ENCODE peak calls at places on chromosomes 6 and 20, in eight cellular contexts. U, D, N, W, A, R, F and P are unnamed samples.

GRCh38 chr6:42131531-42131930 is 10.9 kb downstream of the C6orf132 start:
- DNase-seq in R (no peak), A (no peak), N (no peak), F (no peak), U (no peak), W (no peak), D (no peak), P (peak)

GRCh38 chr6:98941319-98941718 is 6.4 kb downstream of the FBXL4 start:
- DNase-seq in U (no peak), R (no peak), W (no peak), D (no peak), A (no peak), N (no peak), F (no peak), P (no peak)

GRCh38 chr6:26216886-26217713 is 129.9 kb downstream of the HFE start:
- DNase-seq in F (peak), R (peak), U (no peak), N (no peak), D (no peak), A (peak), W (no peak), P (peak)

GRCh38 chr6:33375143-33375649 is 16.4 kb upstream of the KIFC1 start:
- DNase-seq in F (no peak), R (no peak), D (no peak), N (no peak), U (no peak), W (peak), A (no peak), P (peak)

GRCh38 chr6:136412410-136412809 is 122.8 kb upstream of the BCLAF1 start:
- DNase-seq in R (no peak), N (no peak), D (no peak), F (no peak), U (no peak), W (no peak), A (no peak), P (no peak)

GRCh38 chr6:45746046-45746445 is 269.6 kb downstream of the CLIC5 start:
- DNase-seq in D (no peak), R (no peak), A (no peak), W (no peak), U (no peak), F (no peak), N (no peak), P (no peak)

GRCh38 chr20:51767867-51768758 is at the start of gene ATP9A:
- DNase-seq in F (peak), U (no peak), R (no peak), A (no peak), W (peak), N (no peak), D (no peak), P (no peak)

GRCh38 chr6:167153523-167153959 is 4.2 kb downstream of the GPR31 start:
- DNase-seq in U (no peak), A (no peak), N (peak), F (no peak), D (no peak), R (peak), W (no peak), P (peak)

GRCh38 chr6:136791296-136792065 is 796 bp downstream of the MAP3K5 start:
- DNase-seq in W (peak), D (peak), F (no peak), A (peak), U (no peak), N (peak), R (no peak), P (peak)

GRCh38 chr6:2976571-2977085 is 5.3 kb upstream of the SERPINB6 start:
- DNase-seq in N (no peak), D (peak), R (no peak), F (no peak), U (no peak), A (no peak), W (no peak), P (peak)

GRCh38 chr6:130993292-130993765 is 69.7 kb downstream of the EPB41L2 start:
- DNase-seq in W (no peak), R (no peak), U (no peak), D (no peak), F (no peak), N (no peak), A (peak), P (peak)

GRCh38 chr6:30258204-30258603 is 45.0 kb upstream of the TRIM26 start:
- DNase-seq in W (no peak), N (no peak), U (no peak), R (no peak), D (no peak), A (no peak), F (no peak), P (no peak)

GRCh38 chr6:130794010-130794675 is 33.1 kb upstream of the SMLR1 start:
- DNase-seq in A (no peak), U (no peak), D (no peak), R (no peak), W (no peak), N (no peak), F (no peak), P (no peak)

GRCh38 chr6:78867020-78867369 is 356 bp upstream of the IRAK1BP1 start:
- DNase-seq in A (no peak), R (no peak), D (peak), N (no peak), U (no peak), F (no peak), W (no peak), P (no peak)

GRCh38 chr20:36873498-36874189 is 2.3 kb upstream of the TLDC2 start:
- DNase-seq in W (no peak), D (no peak), A (no peak), N (no peak), F (no peak), R (no peak), U (no peak), P (no peak)

GRCh38 chr6:135299256-135299655 is 118.1 kb downstream of the MYB start:
- DNase-seq in W (no peak), U (no peak), D (no peak), F (no peak), R (no peak), A (peak), N (no peak), P (no peak)

GRCh38 chr20:62387993-62388635 is 1.2 kb downstream of the RPS21 start:
- DNase-seq in U (no peak), W (no peak), F (no peak), N (no peak), R (no peak), D (no peak), A (peak), P (no peak)

GRCh38 chr6:33073431-33073871 is at the start of gene HLA-DPA1:
- DNase-seq in U (peak), D (peak), W (peak), N (peak), A (no peak), R (no peak), F (no peak), P (no peak)

GRCh38 chr6:81026041-81026553 is 726.4 kb downstream of the TENT5A start:
- DNase-seq in F (no peak), A (no peak), U (no peak), D (no peak), R (no peak), N (no peak), W (no peak), P (no peak)

GRCh38 chr6:9140861-9141534 is 705.7 kb upstream of the SLC35B3 start:
- DNase-seq in U (no peak), R (no peak), N (no peak), F (no peak), W (no peak), A (no peak), D (no peak), P (no peak)

GRCh38 chr20:58023346-58023745 is 205.1 kb downstream of the ANKRD60 start:
- DNase-seq in U (no peak), R (no peak), A (no peak), D (no peak), F (no peak), W (no peak), N (no peak), P (no peak)

GRCh38 chr6:149203509-149203908 is 114.0 kb upstream of the TAB2 start:
- DNase-seq in A (no peak), W (no peak), F (no peak), U (no peak), N (no peak), R (no peak), D (no peak), P (no peak)

GRCh38 chr20:48782901-48783308 is 44.9 kb downstream of the PREX1 start:
- DNase-seq in W (no peak), A (no peak), D (no peak), R (no peak), F (no peak), U (no peak), N (no peak), P (no peak)

GRCh38 chr6:90028995-90029635 is 134.8 kb downstream of the GJA10 start:
- DNase-seq in F (no peak), R (no peak), W (no peak), N (no peak), U (no peak), D (no peak), A (no peak), P (no peak)

GRCh38 chr6:30100585-30101422 is 12.1 kb downstream of the TRIM31 start:
- DNase-seq in A (peak), R (peak), W (peak), N (no peak), F (peak), U (no peak), D (no peak), P (no peak)

GRCh38 chr6:119444642-119445557 is 95.3 kb upstream of the MAN1A1 start:
- DNase-seq in R (no peak), F (no peak), D (no peak), N (no peak), W (no peak), U (no peak), A (peak), P (no peak)

GRCh38 chr20:63573739-63574131 is 304 bp downstream of the HELZ2 start:
- DNase-seq in A (peak), R (no peak), F (no peak), U (no peak), W (no peak), N (no peak), D (no peak), P (peak)

GRCh38 chr6:161694995-161695394 is 421.1 kb upstream of the AGPAT4 start:
- DNase-seq in A (peak), W (no peak), F (no peak), D (no peak), N (no peak), R (peak), U (peak), P (peak)

GRCh38 chr20:20211274-20211987 is 156.5 kb upstream of the INSM1 start:
- DNase-seq in R (no peak), A (no peak), W (no peak), F (no peak), U (no peak), N (no peak), D (no peak), P (no peak)

GRCh38 chr20:31923388-31924271 is 28.2 kb downstream of the PDRG1 start:
- DNase-seq in N (peak), F (no peak), D (no peak), W (peak), A (no peak), U (no peak), R (no peak), P (no peak)

GRCh38 chr20:57160985-57161384 is 105.5 kb downstream of the BMP7 start:
- DNase-seq in N (no peak), D (no peak), W (no peak), U (no peak), A (no peak), F (no peak), R (no peak), P (no peak)

GRCh38 chr6:380234-381218 is 11.0 kb upstream of the IRF4 start:
- DNase-seq in N (no peak), R (no peak), U (no peak), A (no peak), W (no peak), F (no peak), D (no peak), P (no peak)

GRCh38 chr6:96836579-96837137 is 619 bp downstream of the GPR63 start:
- DNase-seq in D (no peak), F (no peak), W (peak), A (peak), U (no peak), R (no peak), N (no peak), P (peak)

GRCh38 chr6:57423468-57423867 is 106.0 kb downstream of the PRIM2 start:
- DNase-seq in U (no peak), W (no peak), A (no peak), F (no peak), R (no peak), D (no peak), N (no peak), P (no peak)
- H3K4me2 ChIP-seq in U (no peak), W (no peak), A (no peak), F (peak), R (no peak), D (no peak), N (no peak), P (no peak)

GRCh38 chr6:47146426-47147174 is 104.5 kb upstream of the ADGRF1 start:
- DNase-seq in F (no peak), A (no peak), U (no peak), D (no peak), W (no peak), N (no peak), R (no peak), P (no peak)
- TF ChIP-seq MAX in F (no peak), A (no peak), U (no peak), D (no peak), W (no peak), N (no peak), R (no peak), P (no peak)

DNA sequence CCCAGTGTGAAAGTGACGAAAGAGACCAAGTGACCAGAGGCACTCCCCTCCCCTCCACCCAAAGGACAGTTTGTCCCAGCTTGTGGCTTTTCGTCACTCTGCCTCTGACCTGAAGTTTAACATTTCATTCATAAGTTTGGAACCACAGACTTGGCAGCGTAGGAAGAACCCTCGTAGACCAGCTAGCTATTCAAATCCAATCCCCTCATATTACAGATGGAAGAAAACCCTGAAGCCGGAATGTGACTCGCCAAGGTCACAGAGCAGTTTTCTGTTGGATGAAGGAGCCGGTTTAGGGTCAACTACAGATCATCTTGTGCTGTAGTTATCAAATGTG is 3.9 kb upstream of the SYS1 start:
- DNase-seq in N (no peak), R (no peak), D (no peak), U (no peak), F (no peak), A (no peak), W (no peak), P (peak)
- H3K4me2 ChIP-seq in N (no peak), R (peak), D (no peak), U (peak), F (no peak), A (no peak), W (peak), P (peak)

DNA sequence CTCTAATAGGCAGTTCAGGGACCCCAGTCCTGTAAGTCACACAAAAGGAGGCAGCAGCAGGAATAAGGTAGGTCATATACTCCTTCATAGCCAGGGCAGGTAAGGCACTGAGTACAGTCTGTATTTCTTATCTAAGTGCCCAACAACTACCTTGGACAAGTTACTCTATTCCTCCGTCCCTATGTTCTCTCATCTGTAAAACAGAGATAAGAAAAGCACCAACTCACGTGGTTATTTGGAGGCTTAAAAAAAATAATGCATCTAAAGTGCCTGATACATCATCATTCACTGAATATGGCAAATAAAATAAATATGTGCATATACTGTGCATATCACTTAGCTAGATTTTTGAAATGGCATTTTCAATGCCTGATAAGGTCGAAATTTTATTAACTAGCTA is 298.1 kb upstream of the CDYL start:
- DNase-seq in U (no peak), N (no peak), A (peak), W (no peak), R (no peak), D (no peak), F (no peak), P (no peak)
- TF ChIP-seq MAX in U (no peak), N (no peak), A (no peak), W (no peak), R (no peak), D (no peak), F (no peak), P (no peak)

GRCh38 chr6:13810688-13811446 is 3.5 kb downstream of the MCUR1 start:
- DNase-seq in U (no peak), N (no peak), A (no peak), D (no peak), R (no peak), W (peak), F (no peak), P (no peak)

GRCh38 chr6:13813011-13813410 is 1.3 kb downstream of the MCUR1 start:
- DNase-seq in W (no peak), D (no peak), R (no peak), U (no peak), N (no peak), A (no peak), F (no peak), P (no peak)

GRCh38 chr6:13813621-13814175 is 659 bp downstream of the MCUR1 start:
- DNase-seq in F (no peak), W (peak), N (no peak), R (peak), D (peak), A (peak), U (peak), P (peak)

GRCh38 chr6:13811627-13812358 is 2.6 kb downstream of the MCUR1 start:
- DNase-seq in R (no peak), A (no peak), D (no peak), W (no peak), U (no peak), N (no peak), F (no peak), P (no peak)

DNA sequence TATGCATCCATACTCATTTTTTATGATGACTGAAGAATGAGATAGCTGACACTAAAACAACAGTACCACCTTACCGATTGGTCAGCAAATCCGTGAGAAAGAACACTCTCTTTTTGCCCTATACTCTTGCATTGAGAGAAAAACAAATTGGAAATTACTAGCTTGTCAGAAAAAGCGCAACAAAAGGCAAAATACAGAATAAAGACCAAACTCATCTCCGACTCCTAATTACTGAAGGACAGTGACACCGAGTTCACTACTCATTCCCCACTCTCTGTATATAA is 2.1 kb downstream of the MCUR1 start:
- DNase-seq in A (no peak), R (no peak), D (no peak), W (no peak), U (no peak), N (no peak), F (no peak), P (no peak)
- H3K4me2 ChIP-seq in A (peak), R (peak), D (peak), W (no peak), U (peak), N (peak), F (no peak), P (no peak)

GRCh38 chr20:33803921-33804337 is 7.2 kb upstream of the CHMP4B start:
- DNase-seq in N (no peak), R (no peak), W (no peak), F (no peak), A (no peak), D (no peak), U (no peak), P (peak)
- TF ChIP-seq MAX in N (no peak), R (no peak), W (peak), F (no peak), A (no peak), D (no peak), U (no peak), P (no peak)

GRCh38 chr6:139151425-139152087 is 16.7 kb downstream of the HECA start:
- DNase-seq in A (no peak), D (no peak), R (no peak), F (no peak), U (no peak), W (no peak), N (no peak), P (no peak)

GRCh38 chr6:139150915-139151314 is 16.0 kb downstream of the HECA start:
- DNase-seq in N (no peak), U (no peak), R (no peak), A (no peak), D (no peak), W (no peak), F (no peak), P (no peak)

GRCh38 chr6:139152892-139153271 is 18.0 kb downstream of the HECA start:
- DNase-seq in D (no peak), W (no peak), F (no peak), N (no peak), U (no peak), R (no peak), A (no peak), P (no peak)

GRCh38 chr6:139153876-139154275 is 19.0 kb downstream of the HECA start:
- DNase-seq in A (no peak), F (no peak), D (no peak), R (no peak), N (no peak), W (no peak), U (no peak), P (no peak)

DNA sequence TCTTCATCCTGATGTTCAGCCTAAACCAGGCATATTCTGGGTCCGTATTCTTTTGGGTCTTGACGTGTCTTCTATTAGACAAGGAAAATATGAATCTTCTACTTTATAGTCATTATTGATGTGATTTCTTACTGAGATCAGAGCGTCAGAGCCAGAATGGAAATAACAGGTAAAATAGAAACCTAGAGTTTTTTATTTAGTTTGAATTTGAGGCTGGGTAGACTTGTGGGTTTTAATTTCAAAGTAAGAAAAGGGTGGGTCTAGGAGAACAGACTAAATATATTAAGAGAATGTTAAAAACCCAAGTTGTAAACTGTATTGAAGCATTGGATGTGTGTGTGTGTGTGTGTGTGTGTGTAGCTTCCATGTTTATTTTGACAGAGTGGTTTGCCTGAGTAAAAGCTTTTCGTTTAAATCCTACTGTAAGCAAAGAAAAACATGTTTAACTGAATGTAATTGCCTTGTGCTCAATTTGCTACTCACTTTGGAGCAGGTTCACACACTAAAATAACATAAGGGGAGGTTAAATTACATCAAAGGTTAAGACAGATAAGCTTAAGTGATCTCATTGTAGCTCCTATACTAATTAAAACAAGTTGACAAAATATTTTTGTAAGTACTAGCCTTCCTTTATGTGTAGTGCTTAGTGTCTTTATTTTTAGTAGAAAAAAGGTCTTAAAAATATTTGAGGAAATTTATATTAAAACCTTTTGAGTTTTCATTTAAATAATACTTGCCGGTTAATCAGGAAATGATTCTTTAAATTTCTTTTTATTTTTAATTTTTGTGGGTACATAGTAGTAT is 17.4 kb downstream of the HECA start:
- DNase-seq in W (no peak), U (no peak), N (no peak), R (no peak), A (no peak), D (no peak), F (no peak), P (peak)
- H3K4me2 ChIP-seq in W (no peak), U (no peak), N (no peak), R (no peak), A (no peak), D (no peak), F (no peak), P (no peak)

GRCh38 chr6:36054965-36055364 is 27.4 kb downstream of the MAPK14 start:
- DNase-seq in A (no peak), N (no peak), R (no peak), W (no peak), F (no peak), U (no peak), D (no peak), P (no peak)

GRCh38 chr6:36056178-36056577 is 28.6 kb downstream of the MAPK14 start:
- DNase-seq in A (no peak), W (no peak), N (no peak), R (no peak), U (no peak), D (no peak), F (no peak), P (no peak)

GRCh38 chr6:36054415-36054814 is 26.8 kb downstream of the MAPK14 start:
- DNase-seq in F (no peak), R (no peak), A (no peak), N (no peak), W (no peak), D (no peak), U (no peak), P (no peak)

GRCh38 chr6:36052092-36052491 is 24.5 kb downstream of the MAPK14 start:
- DNase-seq in W (no peak), R (no peak), A (no peak), D (no peak), N (no peak), F (no peak), U (no peak), P (no peak)

GRCh38 chr6:36053878-36054277 is 26.3 kb downstream of the MAPK14 start:
- DNase-seq in W (no peak), U (no peak), R (no peak), A (no peak), D (no peak), F (no peak), N (no peak), P (no peak)
- TF ChIP-seq MAX in W (no peak), U (no peak), R (no peak), A (no peak), D (no peak), F (no peak), N (no peak), P (no peak)